ENCODE peak calls at places on chromosomes 6 and 20, in four cellular contexts. H is prostate gland, S is H9, D is MM.1S. K is an unnamed sample.

GRCh38 chr6:129381885-129382284 is 328.1 kb downstream of the ARHGAP18 start:
- DNase-seq in H (no peak), S (no peak), D (no peak), K (no peak)

GRCh38 chr6:44035621-44036020 is 91.6 kb downstream of the MRPL14 start:
- DNase-seq in H (no peak), S (no peak), D (no peak), K (no peak)

GRCh38 chr6:50707652-50708325 is 5.5 kb upstream of the TFAP2D start:
- DNase-seq in H (no peak), S (peak; percentile 69), D (no peak), K (no peak)

GRCh38 chr20:42986143-42986773 is 203.4 kb downstream of the PTPRT start:
- DNase-seq in H (no peak), S (no peak), D (no peak), K (no peak)

GRCh38 chr20:6562111-6562510 is 205.4 kb upstream of the BMP2 start:
- DNase-seq in H (no peak), S (no peak), D (no peak), K (no peak)

GRCh38 chr6:167401525-167402194 is 76.8 kb downstream of the TTLL2 start:
- DNase-seq in H (no peak), S (peak; percentile 47), D (no peak), K (no peak)

GRCh38 chr20:15039088-15039762 is 701.8 kb upstream of the FLRT3 start:
- DNase-seq in H (peak; percentile 23), S (no peak), D (no peak), K (no peak)

GRCh38 chr20:34993941-34994508 is 38.4 kb downstream of the MYH7B start:
- DNase-seq in H (no peak), S (no peak), D (no peak), K (no peak)

GRCh38 chr6:28525496-28526039 is at the start of gene GPX5:
- DNase-seq in H (no peak), S (no peak), D (no peak), K (no peak)

GRCh38 chr6:11756726-11757125 is 21.9 kb downstream of the ADTRP start:
- DNase-seq in H (no peak), S (no peak), D (no peak), K (no peak)

GRCh38 chr6:89411269-89412070 is 603 bp downstream of the RRAGD start:
- DNase-seq in H (no peak), S (peak; percentile 67), D (peak; percentile 34), K (peak; percentile 54)

GRCh38 chr6:47308674-47309325 is 905 bp downstream of the TNFRSF21 start:
- DNase-seq in H (peak; percentile 14), S (peak; percentile 46), D (no peak), K (peak; percentile 61)

GRCh38 chr6:147651249-147652063 is 143.0 kb downstream of the SAMD5 start:
- DNase-seq in H (no peak), S (peak; percentile 46), D (no peak), K (peak; percentile 46)

GRCh38 chr6:33837971-33838665 is 34.3 kb upstream of the MLN start:
- DNase-seq in H (no peak), S (no peak), D (no peak), K (peak; percentile 66)

GRCh38 chr6:105189026-105189680 is 9.3 kb upstream of the POPDC3 start:
- DNase-seq in H (no peak), S (no peak), D (no peak), K (no peak)

GRCh38 chr6:33809619-33810018 is 5.8 kb upstream of the MLN start:
- DNase-seq in H (no peak), S (no peak), D (no peak), K (no peak)

GRCh38 chr6:144999127-144999526 is 714.0 kb downstream of the UTRN start:
- DNase-seq in H (no peak), S (no peak), D (no peak), K (no peak)

GRCh38 chr20:60237981-60238380 is 279.8 kb downstream of the CDH26 start:
- DNase-seq in H (no peak), S (no peak), D (no peak), K (no peak)

GRCh38 chr6:27251672-27252251 is 4.3 kb downstream of the PRSS16 start:
- DNase-seq in H (peak; percentile 79), S (peak; percentile 99), D (peak; percentile 93), K (peak; percentile 22)

GRCh38 chr6:134813146-134813545 is 136.8 kb downstream of the ALDH8A1 start:
- DNase-seq in H (no peak), S (no peak), D (no peak), K (no peak)

GRCh38 chr6:79630883-79631799 is at the start of gene SH3BGRL2:
- DNase-seq in H (peak; percentile 71), S (peak; percentile 85), D (peak; percentile 40), K (peak; percentile 90)

GRCh38 chr6:77926198-77926752 is 273.4 kb downstream of the MEI4 start:
- DNase-seq in H (no peak), S (no peak), D (peak; percentile 20), K (no peak)

GRCh38 chr6:158938811-158939254 is 61.2 kb downstream of the RSPH3 start:
- DNase-seq in H (peak; percentile 28), S (peak; percentile 71), D (no peak), K (no peak)

DNA sequence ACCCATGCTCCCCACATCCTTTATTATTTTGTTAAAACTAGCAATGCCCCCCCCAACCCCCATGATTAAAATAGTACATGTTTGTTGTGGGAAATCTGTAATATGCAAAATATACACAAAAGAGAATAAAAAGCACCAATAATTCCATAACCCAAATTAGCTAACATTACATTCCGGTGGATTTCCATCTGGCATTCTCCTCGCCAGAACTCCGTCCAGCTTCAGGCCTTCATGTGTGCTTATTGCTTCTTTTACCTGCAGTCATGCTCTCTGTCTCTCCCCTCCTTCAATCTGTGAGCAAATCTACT is 25.5 kb upstream of the IER3 start:
- DNase-seq in H (no peak), S (no peak), D (no peak), K (no peak)
- H3K27ac ChIP-seq in H (peak overlapping the region; percentile 58), S (no peak overlapping the region), D (no peak overlapping the region), K (no peak overlapping the region)

GRCh38 chr20:30167540-30167939 is 1089.9 kb upstream of the DEFB115 start:
- DNase-seq in H (no peak), S (no peak), D (no peak), K (no peak)
- H3K27ac ChIP-seq in H (no peak overlapping the region), S (no peak overlapping the region), D (no peak overlapping the region), K (no peak overlapping the region)

GRCh38 chr6:30295844-30296243 is 30.9 kb upstream of the TRIM39 start:
- DNase-seq in H (no peak), S (no peak), D (no peak), K (no peak)
- H3K27ac ChIP-seq in H (no peak overlapping the region), S (no peak overlapping the region), D (no peak overlapping the region), K (no peak overlapping the region)

GRCh38 chr6:56556751-56557540 is 85.7 kb downstream of the DST start:
- DNase-seq in H (no peak), S (no peak), D (no peak), K (no peak)

GRCh38 chr6:56551409-56552120 is 91.1 kb downstream of the DST start:
- DNase-seq in H (no peak), S (no peak), D (no peak), K (no peak)

GRCh38 chr6:56552212-56553130 is 90.2 kb downstream of the DST start:
- DNase-seq in H (no peak), S (no peak), D (no peak), K (no peak)

GRCh38 chr6:56550307-56550706 is 92.4 kb downstream of the DST start:
- DNase-seq in H (no peak), S (no peak), D (no peak), K (no peak)

DNA sequence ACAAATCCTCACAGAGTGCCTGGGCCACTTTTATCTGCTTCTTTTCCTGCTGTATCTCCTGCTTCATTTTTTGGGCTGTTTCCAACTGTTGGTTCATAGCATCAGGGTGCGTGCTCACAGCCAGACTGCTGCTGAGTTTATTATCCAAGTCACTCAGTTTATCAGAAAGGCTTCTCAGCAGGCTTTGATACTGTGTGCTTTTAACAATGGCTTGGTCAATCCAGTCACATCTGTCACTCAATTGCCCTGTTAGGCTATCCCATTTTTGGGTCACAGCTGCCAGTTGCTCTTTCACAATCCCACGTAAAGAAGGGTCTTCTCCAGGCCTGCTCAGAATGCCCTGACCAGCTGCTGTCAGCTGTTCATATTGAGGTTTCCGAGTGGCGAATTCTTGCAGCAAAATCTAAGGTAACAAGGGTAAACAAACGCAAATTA is 87.2 kb downstream of the DST start:
- DNase-seq in H (no peak), S (no peak), D (no peak), K (no peak)
- H3K27ac ChIP-seq in H (no peak overlapping the region), S (no peak overlapping the region), D (no peak overlapping the region), K (no peak overlapping the region)

GRCh38 chr6:24865161-24865560 is 66.4 kb upstream of the ARMH2 start:
- DNase-seq in H (peak; percentile 35), S (no peak), D (no peak), K (peak; percentile 50)

GRCh38 chr6:24859608-24860007 is 60.9 kb upstream of the ARMH2 start:
- DNase-seq in H (no peak), S (no peak), D (no peak), K (no peak)

GRCh38 chr6:24864345-24864744 is 65.6 kb upstream of the ARMH2 start:
- DNase-seq in H (no peak), S (no peak), D (no peak), K (peak; percentile 53)

GRCh38 chr6:24859132-24859531 is 60.4 kb upstream of the ARMH2 start:
- DNase-seq in H (no peak), S (no peak), D (no peak), K (no peak)

DNA sequence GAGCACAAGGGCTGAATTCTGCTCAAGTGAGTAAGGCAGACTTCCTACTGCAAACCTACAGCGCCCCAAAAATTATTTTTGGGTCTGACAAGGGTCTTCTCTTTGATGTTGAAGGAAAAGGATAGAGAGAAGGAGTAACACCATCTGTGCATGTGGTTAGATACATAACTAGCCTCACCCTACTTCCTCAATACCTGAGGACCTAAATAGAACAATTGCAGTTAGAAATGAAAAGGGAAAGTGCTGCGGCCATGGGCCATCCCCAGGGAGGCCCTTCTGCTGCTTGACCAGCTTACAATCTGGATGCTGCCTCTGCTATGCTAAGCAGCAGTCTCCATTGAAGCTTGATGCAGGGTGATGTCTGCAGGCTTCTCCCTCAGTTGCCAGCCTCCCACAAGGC is 63.2 kb upstream of the ARMH2 start:
- DNase-seq in H (no peak), S (no peak), D (peak; percentile 50), K (no peak)
- H3K27ac ChIP-seq in H (no peak overlapping the region), S (no peak overlapping the region), D (no peak overlapping the region), K (no peak overlapping the region)

GRCh38 chr6:125570546-125570945 is 178.9 kb upstream of the HEY2 start:
- DNase-seq in H (no peak), S (no peak), D (no peak), K (no peak)
- H3K27ac ChIP-seq in H (no peak overlapping the region), S (no peak overlapping the region), D (no peak overlapping the region), K (no peak overlapping the region)

GRCh38 chr6:132961610-132962009 is 147.2 kb downstream of the RPS12 start:
- DNase-seq in H (no peak), S (peak; percentile 39), D (no peak), K (no peak)

GRCh38 chr6:132964101-132964867 is 149.9 kb downstream of the RPS12 start:
- DNase-seq in H (no peak), S (no peak), D (peak; percentile 38), K (no peak)

GRCh38 chr6:132967871-132968270 is 153.5 kb downstream of the RPS12 start:
- DNase-seq in H (no peak), S (no peak), D (no peak), K (no peak)

GRCh38 chr6:132962936-132963579 is 148.7 kb downstream of the RPS12 start:
- DNase-seq in H (peak; percentile 51), S (peak; percentile 86), D (peak; percentile 69), K (peak; percentile 78)

GRCh38 chr6:132964868-132965382 is 150.6 kb downstream of the RPS12 start:
- DNase-seq in H (no peak), S (no peak), D (peak; percentile 38), K (no peak)
- H3K27ac ChIP-seq in H (no peak overlapping the region), S (no peak overlapping the region), D (peak overlapping the region; percentile 9), K (no peak overlapping the region)

K was measured in WERI-Rb-1.